ENCODE peak calls at places on chromosomes 3 and 15, in six cellular contexts. E, G, J, K, Z and I are unnamed samples.

GRCh38 chr3:112848196-112848595 is 1.5 kb upstream of the CD200R1L start:
- DNase-seq in Z (no peak), E (no peak), J (no peak), G (no peak), K (peak; percentile 53), I (peak; percentile 20)

GRCh38 chr3:120678984-120679383 is 3.1 kb downstream of the HGD start:
- DNase-seq in G (no peak), J (no peak), Z (no peak), E (no peak), K (no peak), I (no peak)

GRCh38 chr3:134693804-134694203 is 43.0 kb upstream of the KY start:
- DNase-seq in E (no peak), G (no peak), K (no peak), J (no peak), Z (no peak), I (no peak)

GRCh38 chr3:117059990-117060338 is 350.4 kb downstream of the TUSC7 start:
- DNase-seq in Z (no peak), E (no peak), J (no peak), K (no peak), G (no peak), I (no peak)

GRCh38 chr3:72316501-72317279 is 531.6 kb downstream of the SHQ1 start:
- DNase-seq in J (peak; percentile 66), E (no peak), G (no peak), Z (no peak), K (no peak), I (no peak)

GRCh38 chr3:12935023-12935860 is 93.9 kb upstream of the RPL32 start:
- DNase-seq in Z (no peak), E (no peak), J (no peak), G (no peak), K (no peak), I (no peak)

GRCh38 chr3:197494366-197495058 is 61.3 kb downstream of the BDH1 start:
- DNase-seq in K (no peak), Z (no peak), G (no peak), E (no peak), J (no peak), I (no peak)

GRCh38 chr3:43298761-43299160 is 12.4 kb downstream of the SNRK start:
- DNase-seq in G (no peak), K (no peak), Z (no peak), E (no peak), J (no peak), I (no peak)

GRCh38 chr3:16085884-16086608 is 88.4 kb upstream of the GALNT15 start:
- DNase-seq in J (no peak), K (no peak), G (no peak), Z (no peak), E (no peak), I (no peak)

GRCh38 chr3:29286841-29287240 is 6.0 kb downstream of the RBMS3 start:
- DNase-seq in J (no peak), K (no peak), E (no peak), Z (no peak), G (no peak), I (no peak)

GRCh38 chr3:19365471-19365870 is 217.2 kb downstream of the KCNH8 start:
- DNase-seq in E (no peak), G (no peak), K (no peak), Z (no peak), J (no peak), I (no peak)

GRCh38 chr15:69836526-69837230 is 261.0 kb downstream of the TLE3 start:
- DNase-seq in Z (no peak), K (no peak), E (no peak), J (no peak), G (no peak), I (no peak)

GRCh38 chr3:194204793-194205065 is 68.8 kb downstream of the HES1 start:
- DNase-seq in E (no peak), G (no peak), K (no peak), J (no peak), Z (no peak), I (no peak)

GRCh38 chr3:150736903-150737832 is 25.8 kb downstream of the SIAH2 start:
- DNase-seq in J (no peak), Z (peak; percentile 39), K (peak; percentile 25), E (no peak), G (no peak), I (peak; percentile 69)

GRCh38 chr15:31101262-31102048 is at the start of gene TRPM1:
- DNase-seq in Z (peak; percentile 79), G (no peak), J (no peak), K (no peak), E (no peak), I (no peak)

GRCh38 chr3:31610700-31611275 is 78.1 kb downstream of the STT3B start:
- DNase-seq in E (peak; percentile 12), G (no peak), Z (no peak), J (no peak), K (no peak), I (no peak)

GRCh38 chr15:32910839-32911238 is 193.0 kb downstream of the GREM1 start:
- DNase-seq in G (no peak), J (no peak), E (no peak), Z (no peak), K (no peak), I (no peak)

GRCh38 chr3:158532099-158532734 is 38.8 kb upstream of the MLF1 start:
- DNase-seq in G (peak; percentile 3), K (peak; percentile 4), E (peak; percentile 17), Z (no peak), J (no peak), I (peak; percentile 2)

GRCh38 chr15:40085225-40085624 is 23.5 kb downstream of the BMF start:
- DNase-seq in G (no peak), Z (no peak), E (no peak), K (no peak), J (no peak), I (no peak)